ENCODE peak calls at places on chromosome 10, in six cellular contexts. One of them, this sample, is unnamed. For H3K27me3, the result is how much of the 10 kb centered on the place peaks cover.

GRCh38 chr10:44334621-44335184 is 50.2 kb downstream of the CXCL12 start:
- DNase-seq in MM.1S: no peak
- DNase-seq in cardiac muscle cell: no peak
- DNase-seq in HCT116: no peak
- DNase-seq in right lobe of liver: no peak
- DNase-seq in mesendoderm: no peak
- DNase-seq in this sample: no peak

GRCh38 chr10:61898435-61898778 is 3.1 kb upstream of the ARID5B start:
- DNase-seq in MM.1S: peak
- DNase-seq in right lobe of liver: no peak
- DNase-seq in HCT116: no peak
- DNase-seq in cardiac muscle cell: no peak
- DNase-seq in mesendoderm: no peak
- DNase-seq in this sample: no peak

GRCh38 chr10:77798940-77799339 is 127.6 kb downstream of the DLG5 start:
- DNase-seq in HCT116: no peak
- DNase-seq in mesendoderm: no peak
- DNase-seq in MM.1S: no peak
- DNase-seq in cardiac muscle cell: no peak
- DNase-seq in right lobe of liver: no peak
- DNase-seq in this sample: no peak

GRCh38 chr10:70863470-70864160 is 24.8 kb downstream of the PCBD1 start:
- DNase-seq in right lobe of liver: no peak
- DNase-seq in HCT116: no peak
- DNase-seq in mesendoderm: no peak
- DNase-seq in MM.1S: peak
- DNase-seq in cardiac muscle cell: no peak
- DNase-seq in this sample: no peak

GRCh38 chr10:72013202-72013945 is 49.2 kb downstream of the CHST3 start:
- DNase-seq in cardiac muscle cell: no peak
- DNase-seq in MM.1S: no peak
- DNase-seq in right lobe of liver: no peak
- DNase-seq in HCT116: no peak
- DNase-seq in mesendoderm: no peak
- DNase-seq in this sample: no peak

GRCh38 chr10:50310560-50311174 is 59.4 kb upstream of the ASAH2 start:
- DNase-seq in mesendoderm: peak
- DNase-seq in HCT116: peak
- DNase-seq in right lobe of liver: peak
- DNase-seq in MM.1S: peak
- DNase-seq in cardiac muscle cell: peak
- DNase-seq in this sample: no peak

GRCh38 chr10:32190890-32191491 is 134.8 kb upstream of the KIF5B start:
- DNase-seq in HCT116: peak
- DNase-seq in mesendoderm: peak
- DNase-seq in MM.1S: peak
- DNase-seq in right lobe of liver: no peak
- DNase-seq in cardiac muscle cell: peak
- DNase-seq in this sample: peak

GRCh38 chr10:18079665-18080295 is 60.4 kb upstream of the CACNB2 start:
- DNase-seq in MM.1S: no peak
- DNase-seq in mesendoderm: no peak
- DNase-seq in cardiac muscle cell: peak
- DNase-seq in right lobe of liver: no peak
- DNase-seq in HCT116: no peak
- DNase-seq in this sample: no peak

GRCh38 chr10:13340626-13341370 is 7.3 kb downstream of the SEPHS1 start:
- DNase-seq in right lobe of liver: no peak
- DNase-seq in cardiac muscle cell: no peak
- DNase-seq in MM.1S: peak
- DNase-seq in mesendoderm: no peak
- DNase-seq in HCT116: no peak
- DNase-seq in this sample: no peak

GRCh38 chr10:103491729-103492364 is 1.7 kb upstream of the NEURL1 start:
- DNase-seq in cardiac muscle cell: no peak
- DNase-seq in right lobe of liver: no peak
- DNase-seq in MM.1S: no peak
- DNase-seq in mesendoderm: peak
- DNase-seq in HCT116: peak
- DNase-seq in this sample: peak

GRCh38 chr10:119940487-119940886 is 48.0 kb downstream of the SEC23IP start:
- DNase-seq in right lobe of liver: no peak
- DNase-seq in cardiac muscle cell: no peak
- DNase-seq in HCT116: no peak
- DNase-seq in MM.1S: no peak
- DNase-seq in mesendoderm: no peak
- DNase-seq in this sample: peak

GRCh38 chr10:5964736-5965135 is 12.6 kb downstream of the IL15RA start:
- DNase-seq in MM.1S: no peak
- DNase-seq in HCT116: no peak
- DNase-seq in mesendoderm: no peak
- DNase-seq in cardiac muscle cell: no peak
- DNase-seq in right lobe of liver: no peak
- DNase-seq in this sample: no peak

GRCh38 chr10:11068861-11069633 is 51.4 kb downstream of the CELF2 start:
- DNase-seq in MM.1S: no peak
- DNase-seq in mesendoderm: no peak
- DNase-seq in cardiac muscle cell: no peak
- DNase-seq in right lobe of liver: no peak
- DNase-seq in HCT116: no peak
- DNase-seq in this sample: no peak

GRCh38 chr10:73344267-73344666 is 14.4 kb downstream of the CFAP70 start:
- DNase-seq in mesendoderm: no peak
- DNase-seq in right lobe of liver: no peak
- DNase-seq in MM.1S: no peak
- DNase-seq in HCT116: no peak
- DNase-seq in cardiac muscle cell: no peak
- DNase-seq in this sample: no peak

GRCh38 chr10:88032566-88032965 is 169.1 kb downstream of the PTEN start:
- DNase-seq in cardiac muscle cell: no peak
- DNase-seq in HCT116: no peak
- DNase-seq in right lobe of liver: no peak
- DNase-seq in MM.1S: no peak
- DNase-seq in mesendoderm: peak
- DNase-seq in this sample: peak

GRCh38 chr10:110141747-110142625 is 65.4 kb upstream of the MXI1 start:
- DNase-seq in right lobe of liver: peak
- DNase-seq in mesendoderm: no peak
- DNase-seq in cardiac muscle cell: peak
- DNase-seq in HCT116: no peak
- DNase-seq in MM.1S: no peak
- DNase-seq in this sample: no peak

GRCh38 chr10:103149991-103150622 is 43.0 kb downstream of the NT5C2 start:
- DNase-seq in right lobe of liver: no peak
- DNase-seq in mesendoderm: no peak
- DNase-seq in MM.1S: no peak
- DNase-seq in HCT116: no peak
- DNase-seq in cardiac muscle cell: no peak
- DNase-seq in this sample: no peak

GRCh38 chr10:123147635-123148413 is at the start of gene HMX2:
- DNase-seq in MM.1S: no peak
- DNase-seq in HCT116: no peak
- DNase-seq in right lobe of liver: no peak
- DNase-seq in mesendoderm: peak
- DNase-seq in cardiac muscle cell: peak
- DNase-seq in this sample: no peak

GRCh38 chr10:30812018-30812851 is 182.7 kb upstream of the LYZL2 start:
- DNase-seq in MM.1S: no peak
- DNase-seq in mesendoderm: no peak
- DNase-seq in HCT116: no peak
- DNase-seq in cardiac muscle cell: no peak
- DNase-seq in right lobe of liver: no peak
- DNase-seq in this sample: no peak

GRCh38 chr10:86654411-86655172 is at the start of gene OPN4:
- DNase-seq in mesendoderm: no peak
- DNase-seq in right lobe of liver: peak
- DNase-seq in HCT116: no peak
- DNase-seq in MM.1S: no peak
- DNase-seq in cardiac muscle cell: no peak
- DNase-seq in this sample: no peak

GRCh38 chr10:29858352-29859267 is 200.8 kb downstream of the JCAD start:
- DNase-seq in right lobe of liver: peak
- DNase-seq in HCT116: peak
- DNase-seq in mesendoderm: peak
- DNase-seq in MM.1S: no peak
- DNase-seq in cardiac muscle cell: peak
- DNase-seq in this sample: peak

GRCh38 chr10:99331207-99331803 is 2.1 kb downstream of the CNNM1 start:
- DNase-seq in mesendoderm: peak
- DNase-seq in cardiac muscle cell: peak
- DNase-seq in right lobe of liver: no peak
- DNase-seq in MM.1S: no peak
- DNase-seq in HCT116: no peak
- DNase-seq in this sample: no peak
- H3K27me3 ChIP-seq in mesendoderm: under half
- H3K27me3 ChIP-seq in cardiac muscle cell: half or more
- H3K27me3 ChIP-seq in right lobe of liver: under half
- H3K27me3 ChIP-seq in MM.1S: under half
- H3K27me3 ChIP-seq in HCT116: under half
- H3K27me3 ChIP-seq in this sample: under half

DNA sequence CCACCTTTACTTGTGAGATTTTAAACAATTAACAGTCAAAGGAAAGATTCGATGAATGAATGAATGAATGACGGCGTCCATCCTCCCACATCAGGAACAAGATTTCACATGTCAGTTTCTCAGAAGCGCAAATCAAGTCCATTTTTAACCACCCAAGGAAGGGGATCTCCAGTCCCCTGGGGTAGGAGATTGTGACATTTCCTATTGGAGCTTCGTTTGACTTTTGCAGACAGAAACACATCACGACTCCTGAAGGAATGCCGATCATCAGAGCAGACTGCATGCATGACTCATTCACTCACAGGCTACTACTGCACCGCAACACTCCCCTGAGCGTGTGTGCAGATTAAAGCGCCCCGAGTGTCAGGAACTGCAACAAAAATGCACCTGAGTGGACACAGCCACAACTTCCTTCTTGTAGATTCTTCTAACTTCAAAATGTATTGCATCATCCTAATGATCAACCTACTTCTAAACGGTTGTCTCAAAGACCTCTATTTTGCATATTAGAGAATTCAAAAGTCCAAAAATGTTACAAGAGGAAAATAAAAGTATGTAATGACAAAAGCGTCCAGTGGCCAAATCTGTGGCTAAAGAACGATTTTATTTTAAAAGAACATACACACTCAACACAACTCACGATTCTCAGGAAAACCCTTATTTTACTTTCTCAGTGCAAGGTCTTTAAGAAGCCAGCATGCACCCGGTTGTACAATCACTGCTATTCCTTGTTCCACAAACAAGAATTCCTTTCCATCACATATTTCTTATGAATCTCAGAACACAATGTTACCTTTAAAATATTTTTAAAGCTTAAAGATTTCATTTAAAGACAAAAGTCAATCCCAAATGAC is 172.6 kb downstream of the FAM107B start:
- DNase-seq in mesendoderm: peak
- DNase-seq in cardiac muscle cell: no peak
- DNase-seq in right lobe of liver: no peak
- DNase-seq in HCT116: peak
- DNase-seq in MM.1S: peak
- DNase-seq in this sample: peak
- H3K27ac ChIP-seq in mesendoderm: no peak
- H3K27ac ChIP-seq in cardiac muscle cell: no peak
- H3K27ac ChIP-seq in right lobe of liver: peak
- H3K27ac ChIP-seq in HCT116: no peak
- H3K27ac ChIP-seq in MM.1S: peak
- H3K27ac ChIP-seq in this sample: no peak

GRCh38 chr10:69568472-69569143 is 4.6 kb downstream of the NEUROG3 start:
- DNase-seq in MM.1S: no peak
- DNase-seq in right lobe of liver: no peak
- DNase-seq in mesendoderm: no peak
- DNase-seq in cardiac muscle cell: no peak
- DNase-seq in HCT116: no peak
- DNase-seq in this sample: no peak

GRCh38 chr10:69567920-69568319 is 5.3 kb downstream of the NEUROG3 start:
- DNase-seq in right lobe of liver: no peak
- DNase-seq in cardiac muscle cell: peak
- DNase-seq in MM.1S: peak
- DNase-seq in HCT116: no peak
- DNase-seq in mesendoderm: peak
- DNase-seq in this sample: peak

GRCh38 chr10:69570050-69570816 is 3.0 kb downstream of the NEUROG3 start:
- DNase-seq in MM.1S: no peak
- DNase-seq in right lobe of liver: no peak
- DNase-seq in mesendoderm: no peak
- DNase-seq in HCT116: no peak
- DNase-seq in cardiac muscle cell: no peak
- DNase-seq in this sample: no peak

GRCh38 chr10:69571618-69572158 is 1.5 kb downstream of the NEUROG3 start:
- DNase-seq in HCT116: no peak
- DNase-seq in MM.1S: no peak
- DNase-seq in mesendoderm: no peak
- DNase-seq in right lobe of liver: no peak
- DNase-seq in cardiac muscle cell: no peak
- DNase-seq in this sample: no peak

DNA sequence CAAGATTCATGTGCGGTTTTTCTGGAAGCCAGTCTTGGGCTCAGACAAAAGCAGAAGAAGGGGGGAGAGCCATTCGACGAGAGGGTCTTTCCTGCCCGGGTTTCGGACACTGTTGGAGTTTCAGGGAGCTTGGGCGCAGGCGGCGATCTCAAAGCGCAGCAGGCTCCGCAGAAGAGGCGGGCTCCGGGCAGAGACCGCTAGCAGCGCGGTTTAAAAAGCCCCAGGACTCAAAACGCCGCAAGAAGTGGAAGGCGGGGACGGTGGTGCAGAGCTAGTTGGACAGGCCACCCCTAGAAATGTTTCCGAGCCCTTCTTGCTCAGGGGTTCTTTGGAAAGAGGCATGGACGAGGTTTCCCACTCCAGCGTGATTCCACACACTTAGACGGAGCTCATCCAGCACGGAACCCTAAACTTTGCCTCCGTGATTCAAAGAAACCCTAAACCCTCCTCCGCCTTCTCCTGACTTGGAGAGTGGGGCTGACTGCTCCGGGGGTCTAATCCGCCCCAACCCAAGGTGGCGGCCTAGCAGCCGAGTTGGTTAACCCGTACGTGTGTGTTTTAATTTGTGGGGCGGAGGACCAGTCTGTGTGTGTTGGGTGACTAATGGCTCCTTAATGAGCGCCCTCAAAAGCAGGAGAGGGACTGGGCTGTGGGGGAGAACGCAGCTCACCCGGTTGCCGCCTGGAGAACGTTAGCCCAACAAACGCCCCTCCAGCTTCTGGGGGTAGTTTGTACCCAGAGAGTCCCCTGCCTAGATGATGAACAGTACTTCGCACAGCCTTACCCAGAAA is 3.9 kb downstream of the NEUROG3 start:
- DNase-seq in mesendoderm: no peak
- DNase-seq in HCT116: no peak
- DNase-seq in MM.1S: no peak
- DNase-seq in cardiac muscle cell: no peak
- DNase-seq in right lobe of liver: no peak
- DNase-seq in this sample: no peak
- H3K27me3 ChIP-seq in mesendoderm: half or more
- H3K27me3 ChIP-seq in HCT116: under half
- H3K27me3 ChIP-seq in MM.1S: half or more
- H3K27me3 ChIP-seq in cardiac muscle cell: half or more
- H3K27me3 ChIP-seq in right lobe of liver: under half
- H3K27me3 ChIP-seq in this sample: half or more

DNA sequence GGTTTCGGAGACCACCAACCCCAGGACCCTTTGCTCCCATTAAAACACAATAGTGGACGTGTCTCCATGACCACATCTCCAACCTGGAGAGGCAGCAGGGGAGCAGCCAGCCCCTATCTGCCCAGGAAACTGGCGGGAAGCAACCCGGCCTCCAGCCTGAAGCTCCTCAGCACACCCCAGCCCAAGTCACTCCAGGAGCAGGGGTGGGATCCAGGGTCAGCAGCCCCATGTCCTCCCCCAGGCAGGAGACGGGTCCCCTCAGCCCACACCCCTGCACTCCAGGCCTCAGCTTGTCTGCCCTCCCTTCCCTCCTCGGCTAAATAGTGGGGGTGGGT is 601 bp downstream of the ADAM8 start:
- DNase-seq in mesendoderm: no peak
- DNase-seq in HCT116: no peak
- DNase-seq in MM.1S: peak
- DNase-seq in right lobe of liver: no peak
- DNase-seq in cardiac muscle cell: no peak
- DNase-seq in this sample: no peak
- H3K27ac ChIP-seq in mesendoderm: no peak
- H3K27ac ChIP-seq in HCT116: no peak
- H3K27ac ChIP-seq in MM.1S: peak
- H3K27ac ChIP-seq in right lobe of liver: peak
- H3K27ac ChIP-seq in cardiac muscle cell: no peak
- H3K27ac ChIP-seq in this sample: peak